ENCODE peak calls at places on chromosome 22, in nine cellular contexts. M is HFFc6; B is hippocampal formation; P is stimulated activated CD4-positive, alpha-beta T cell treated with anti-CD3 and anti-CD28 coated beads, Interleukin-4, amount 100 ng/mL, for 48 hours; L is right lobe of liver; R is KG1; F is DMS153; V is activated CD4-positive, CD25-positive, alpha-beta regulatory T cell treated with anti-CD3 and anti-CD28 coated beads, Interleukin-2, amount 50 U/mL, for 16 hours; A is tibial artery. E is an unnamed sample.

GRCh38 chr22:46641829-46642266 is 21.7 kb downstream of the GRAMD4 start:
- DNase-seq in M (peak), B (no peak), P (no peak), L (no peak), R (no peak), F (no peak), V (no peak), A (no peak), E (no peak)

GRCh38 chr22:24434472-24435322 is 7.3 kb downstream of the ADORA2A start:
- DNase-seq in M (no peak), B (no peak), P (peak), L (peak), R (peak), F (no peak), V (peak), A (no peak), E (peak)

GRCh38 chr22:37019309-37020191 is at the start of the genes MPST and TST:
- DNase-seq in M (peak), B (peak), P (peak), L (peak), R (peak), F (peak), V (no peak), A (peak), E (peak)

GRCh38 chr22:22716136-22716535 is 71.7 kb downstream of the GGTLC2 start:
- DNase-seq in M (no peak), B (no peak), P (no peak), L (no peak), R (no peak), F (no peak), V (no peak), A (no peak), E (no peak)

GRCh38 chr22:46024136-46024840 is 47.3 kb upstream of the WNT7B start:
- DNase-seq in M (no peak), B (no peak), P (no peak), L (peak), R (no peak), F (no peak), V (no peak), A (no peak), E (no peak)

GRCh38 chr22:48236261-48236660 is 1473.8 kb downstream of the TBC1D22A start:
- DNase-seq in M (no peak), B (no peak), P (no peak), L (no peak), R (no peak), F (no peak), V (no peak), A (no peak), E (no peak)

GRCh38 chr22:38504731-38505594 is 1.1 kb downstream of the DDX17 start:
- DNase-seq in M (no peak), B (no peak), P (peak), L (peak), R (no peak), F (peak), V (peak), A (peak), E (peak)

GRCh38 chr22:26666035-26666338 is 8.6 kb downstream of the MIAT start:
- DNase-seq in M (peak), B (no peak), P (no peak), L (no peak), R (no peak), F (no peak), V (no peak), A (no peak), E (no peak)

GRCh38 chr22:19927696-19928095 is 13.9 kb upstream of the COMT start:
- DNase-seq in M (no peak), B (no peak), P (no peak), L (no peak), R (no peak), F (no peak), V (no peak), A (no peak), E (no peak)